ENCODE peak calls at places on chromosomes 12 and 14, in seven cellular contexts. S is heart right ventricle, E is mucosa of descending colon, Z is fibroblast of villous mesenchyme, O is adipocyte, F is fibroblast of pulmonary artery, G is OCI-LY7. U is an unnamed sample.

GRCh38 chr14:61477845-61478438 is 156.6 kb downstream of the PRKCH start:
- DNase-seq in S (peak; percentile 81), E (peak; percentile 75), Z (peak; percentile 64), O (peak; percentile 56), F (peak; percentile 62), G (peak; percentile 82), U (no peak)

GRCh38 chr12:62657363-62657632 is 190.7 kb downstream of the MON2 start:
- DNase-seq in S (no peak), E (no peak), Z (peak; percentile 6), O (peak; percentile 33), F (no peak), G (no peak), U (peak; percentile 18)

GRCh38 chr12:69648476-69648875 is 37.8 kb upstream of the LRRC10 start:
- DNase-seq in S (no peak), E (no peak), Z (peak; percentile 79), O (peak; percentile 86), F (peak; percentile 97), G (no peak), U (no peak)

GRCh38 chr14:44528180-44528579 is 21.1 kb upstream of the FSCB start:
- DNase-seq in S (no peak), E (no peak), Z (no peak), O (no peak), F (no peak), G (no peak), U (no peak)

GRCh38 chr14:65594153-65594881 is 181.8 kb downstream of the FUT8 start:
- DNase-seq in S (no peak), E (peak; percentile 75), Z (no peak), O (no peak), F (no peak), G (no peak), U (no peak)

GRCh38 chr14:25049559-25050493 is at the start of gene STXBP6:
- DNase-seq in S (peak; percentile 83), E (peak; percentile 76), Z (peak; percentile 70), O (peak; percentile 91), F (peak; percentile 55), G (no peak), U (no peak)

GRCh38 chr12:81679614-81680013 is 79.5 kb downstream of the PPFIA2 start:
- DNase-seq in S (no peak), E (no peak), Z (no peak), O (no peak), F (no peak), G (no peak), U (no peak)

GRCh38 chr14:66650491-66650911 is 142.6 kb downstream of the GPHN start:
- DNase-seq in S (no peak), E (no peak), Z (no peak), O (no peak), F (peak; percentile 72), G (no peak), U (no peak)

GRCh38 chr14:104795781-104796681 is 483 bp upstream of the AKT1 start:
- DNase-seq in S (peak; percentile 76), E (peak; percentile 70), Z (peak; percentile 35), O (peak; percentile 84), F (peak; percentile 27), G (peak; percentile 66), U (no peak)

GRCh38 chr14:67228325-67228984 is 12.8 kb upstream of the PALS1 start:
- DNase-seq in S (no peak), E (no peak), Z (peak; percentile 38), O (no peak), F (no peak), G (no peak), U (no peak)

GRCh38 chr14:28759658-28760313 is 6.8 kb upstream of the FOXG1 start:
- DNase-seq in S (no peak), E (no peak), Z (no peak), O (no peak), F (no peak), G (no peak), U (no peak)
- H3K4me3 ChIP-seq in S (no peak overlapping the region), E (no peak overlapping the region), Z (no peak overlapping the region), O (peak overlapping the region; percentile 57), F (no peak overlapping the region), G (no peak overlapping the region), U (no peak overlapping the region)

DNA sequence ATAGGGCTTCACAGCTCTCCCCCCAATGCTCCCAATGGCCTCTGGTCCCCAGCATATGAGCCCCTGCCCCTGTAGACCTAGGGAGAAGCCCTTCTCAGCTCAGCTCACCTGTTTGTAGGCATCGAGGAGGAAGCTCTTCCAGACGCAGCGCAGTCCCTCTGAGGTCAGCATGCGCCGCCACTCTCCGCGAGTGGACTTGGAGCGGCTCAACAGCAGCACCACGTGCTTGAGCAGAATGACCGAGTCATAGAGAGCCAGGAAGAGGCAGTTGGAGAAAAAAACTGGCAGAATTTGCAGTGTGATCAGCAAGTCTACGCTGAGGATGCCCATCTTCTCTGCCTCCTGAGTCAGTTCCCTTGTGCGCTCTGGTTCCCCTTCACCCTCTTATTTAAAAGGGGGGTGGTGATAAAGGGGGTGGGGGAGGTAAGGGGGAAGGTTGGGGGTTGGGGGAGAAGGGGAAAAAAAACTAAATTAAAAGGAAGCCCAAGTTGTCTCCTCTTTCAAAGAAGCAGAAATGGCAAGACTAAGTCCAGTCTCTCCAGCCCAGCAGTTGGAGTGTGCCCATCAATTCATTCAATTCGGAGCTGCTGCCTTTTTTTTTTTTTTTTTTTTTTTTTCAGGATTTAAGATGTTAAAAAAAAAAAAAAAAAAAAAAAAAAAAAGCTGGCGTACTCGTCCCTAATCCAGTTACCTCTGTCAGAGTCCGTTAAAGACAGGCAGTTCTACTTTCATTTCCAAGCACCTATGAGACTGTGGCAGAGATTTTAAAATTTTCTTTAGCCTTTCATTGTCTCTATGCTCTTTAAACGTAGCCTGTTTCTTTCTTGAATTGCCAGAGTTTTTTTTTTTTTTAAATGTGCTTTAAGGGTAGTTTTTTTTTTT is at the start of gene DIO2:
- DNase-seq in S (peak; percentile 46), E (peak; percentile 5), Z (peak; percentile 43), O (peak; percentile 64), F (peak; percentile 35), G (no peak), U (no peak)
- H3K4me3 ChIP-seq in S (no peak within 1 kb of the TSS), E (no peak within 1 kb of the TSS), Z (peak within 1 kb of the TSS; percentile 47), O (peak within 1 kb of the TSS; percentile 79), F (peak within 1 kb of the TSS; percentile 52), G (no peak within 1 kb of the TSS), U (no peak within 1 kb of the TSS)

DNA sequence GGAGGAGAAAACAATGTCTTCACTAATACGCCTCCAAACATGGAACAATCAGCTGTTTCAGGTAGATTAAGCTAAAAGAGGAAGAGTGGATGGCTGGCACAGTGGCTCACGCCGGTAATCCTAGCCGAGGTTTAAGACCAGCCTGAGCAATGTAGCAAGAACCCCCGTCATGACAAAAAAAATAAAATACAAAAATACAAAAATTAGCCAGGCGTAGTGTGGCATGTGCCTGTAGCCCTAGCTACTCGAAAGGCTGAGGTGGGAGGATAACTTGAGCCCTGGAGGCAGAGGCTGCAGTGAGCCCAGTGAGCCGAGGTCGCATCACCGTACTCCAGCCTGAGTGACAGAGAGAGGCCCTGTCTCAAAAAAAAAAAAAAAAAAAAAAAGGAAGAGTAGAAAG is 1.2 kb upstream of the MED13L start:
- DNase-seq in S (no peak), E (no peak), Z (no peak), O (no peak), F (no peak), G (peak; percentile 6), U (no peak)
- H3K4me3 ChIP-seq in S (no peak overlapping the region), E (no peak overlapping the region), Z (no peak overlapping the region), O (no peak overlapping the region), F (no peak overlapping the region), G (no peak overlapping the region), U (no peak overlapping the region)

DNA sequence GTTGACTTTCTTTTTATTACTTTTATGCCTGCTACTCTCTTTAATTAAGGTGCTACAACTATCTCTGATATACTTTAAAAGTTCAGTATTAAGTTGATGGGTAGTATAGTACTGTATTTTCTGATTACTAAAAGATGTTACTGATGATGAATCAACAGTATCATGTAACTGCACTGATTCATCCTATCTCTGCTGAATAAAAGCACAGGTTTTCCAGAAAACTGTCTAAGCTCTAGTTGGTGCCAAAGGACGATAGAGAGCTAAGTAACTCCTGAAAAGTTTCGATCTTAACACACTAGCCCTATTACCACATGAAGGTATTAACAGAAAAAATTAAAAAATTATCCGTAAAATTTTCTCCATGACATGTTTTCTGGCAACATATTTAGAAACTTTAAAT is 2.1 kb downstream of the SCAF11 start:
- DNase-seq in S (no peak), E (no peak), Z (no peak), O (peak; percentile 56), F (no peak), G (peak; percentile 12), U (no peak)
- H3K4me3 ChIP-seq in S (no peak overlapping the region), E (no peak overlapping the region), Z (peak overlapping the region; percentile 93), O (peak overlapping the region; percentile 89), F (peak overlapping the region; percentile 95), G (peak overlapping the region; percentile 78), U (no peak overlapping the region)

GRCh38 chr12:16307843-16308475 is 30.5 kb upstream of the SLC15A5 start:
- DNase-seq in S (no peak), E (no peak), Z (no peak), O (no peak), F (no peak), G (no peak), U (no peak)

GRCh38 chr12:16310934-16311333 is 33.4 kb upstream of the SLC15A5 start:
- DNase-seq in S (no peak), E (no peak), Z (no peak), O (no peak), F (no peak), G (no peak), U (no peak)
- H3K4me3 ChIP-seq in S (no peak overlapping the region), E (no peak overlapping the region), Z (no peak overlapping the region), O (no peak overlapping the region), F (no peak overlapping the region), G (no peak overlapping the region), U (no peak overlapping the region)

U was measured in Jurkat, Clone E6-1.